ENCODE peak calls at places on chromosome 3, in six cellular contexts. P, S, N, T, K and E are unnamed samples.

GRCh38 chr3:143266936-143267335 is 147.4 kb downstream of the CHST2 start:
- DNase-seq in P (no peak), S (no peak), N (no peak), T (no peak), K (no peak), E (no peak)

GRCh38 chr3:4730734-4731133 is 237.6 kb downstream of the ITPR1 start:
- DNase-seq in P (no peak), S (no peak), N (no peak), T (no peak), K (no peak), E (no peak)

GRCh38 chr3:16496008-16496407 is 17.5 kb downstream of the RFTN1 start:
- DNase-seq in P (no peak), S (no peak), N (no peak), T (no peak), K (no peak), E (no peak)

GRCh38 chr3:171694888-171695287 is 115.4 kb downstream of the PLD1 start:
- DNase-seq in P (no peak), S (no peak), N (no peak), T (no peak), K (no peak), E (no peak)

GRCh38 chr3:35829499-35829898 is 190.2 kb downstream of the ARPP21 start:
- DNase-seq in P (no peak), S (peak; percentile 37), N (no peak), T (no peak), K (no peak), E (no peak)

GRCh38 chr3:112519424-112520001 is 20.2 kb upstream of the BTLA start:
- DNase-seq in P (peak; percentile 29), S (peak; percentile 88), N (no peak), T (no peak), K (no peak), E (no peak)

GRCh38 chr3:196341142-196341541 is 3.0 kb upstream of the TM4SF19 start:
- DNase-seq in P (no peak), S (peak; percentile 61), N (no peak), T (no peak), K (no peak), E (no peak)

GRCh38 chr3:174541708-174542107 is 317.4 kb upstream of the NAALADL2 start:
- DNase-seq in P (no peak), S (peak; percentile 5), N (no peak), T (no peak), K (no peak), E (no peak)

GRCh38 chr3:115397433-115397832 is 225.9 kb upstream of the GAP43 start:
- DNase-seq in P (no peak), S (no peak), N (no peak), T (no peak), K (no peak), E (no peak)

GRCh38 chr3:98343647-98344507 is 9.8 kb upstream of the OR5K4 start:
- DNase-seq in P (no peak), S (peak; percentile 35), N (no peak), T (no peak), K (no peak), E (peak; percentile 82)

GRCh38 chr3:23938657-23939056 is 6.4 kb upstream of the NR1D2 start:
- DNase-seq in P (no peak), S (no peak), N (no peak), T (no peak), K (no peak), E (no peak)

GRCh38 chr3:38454179-38454883 is 641 bp downstream of the ACVR2B start:
- DNase-seq in P (no peak), S (peak; percentile 37), N (no peak), T (peak; percentile 67), K (peak; percentile 62), E (no peak)

GRCh38 chr3:100106094-100106493 is 8.2 kb downstream of the FILIP1L start:
- DNase-seq in P (no peak), S (no peak), N (no peak), T (no peak), K (no peak), E (no peak)

DNA sequence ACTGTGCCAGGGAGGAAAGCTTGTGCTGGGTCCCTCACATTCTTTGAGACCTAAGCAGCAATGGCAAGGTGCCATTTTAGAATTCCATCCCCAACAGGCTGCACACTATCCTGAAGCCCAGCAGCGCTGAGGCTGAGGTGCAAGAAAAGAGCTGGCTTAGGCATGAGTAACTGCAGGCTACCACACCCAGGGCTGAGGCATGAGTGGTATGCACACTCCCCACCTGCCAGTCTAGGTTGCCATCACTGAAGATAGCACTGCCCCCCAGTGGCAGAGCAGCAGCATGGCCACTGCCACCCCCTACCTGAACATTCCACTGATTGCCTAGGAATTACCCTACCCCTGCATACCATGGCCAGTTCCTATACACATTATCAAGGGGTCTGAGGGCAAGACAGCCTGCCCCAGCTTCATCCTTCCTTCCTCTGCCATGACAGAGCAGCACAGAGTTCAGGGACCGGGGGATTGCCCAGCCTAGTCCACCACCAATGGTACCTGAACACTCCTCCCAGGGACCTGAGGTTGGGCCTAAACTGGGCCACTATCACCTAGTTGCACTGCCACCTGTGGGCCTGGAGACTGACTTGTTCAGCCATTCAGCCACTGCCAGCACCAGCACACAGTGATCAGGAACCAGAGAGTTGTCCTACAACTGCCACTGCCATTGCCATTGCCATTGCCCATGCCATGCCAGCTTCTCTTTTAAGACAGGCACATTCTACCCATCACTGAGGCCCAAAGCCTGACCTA is 129.8 kb downstream of the SATB1 start:
- DNase-seq in P (peak; percentile 37), S (peak; percentile 66), N (no peak), T (no peak), K (no peak), E (peak; percentile 79)
- H3K4me3 ChIP-seq in P (no peak overlapping the region), S (no peak overlapping the region), N (no peak overlapping the region), T (no peak overlapping the region), K (no peak overlapping the region), E (no peak overlapping the region)

GRCh38 chr3:32899265-32899664 is 52.2 kb upstream of the CCR4 start:
- DNase-seq in P (no peak), S (no peak), N (no peak), T (no peak), K (no peak), E (no peak)

GRCh38 chr3:32897981-32898623 is 53.3 kb upstream of the CCR4 start:
- DNase-seq in P (no peak), S (no peak), N (no peak), T (no peak), K (no peak), E (no peak)

GRCh38 chr3:32895701-32896100 is 55.7 kb upstream of the CCR4 start:
- DNase-seq in P (no peak), S (no peak), N (no peak), T (no peak), K (no peak), E (no peak)

GRCh38 chr3:32896143-32896542 is 55.3 kb upstream of the CCR4 start:
- DNase-seq in P (no peak), S (no peak), N (no peak), T (no peak), K (no peak), E (no peak)

GRCh38 chr3:32897202-32897601 is 54.2 kb upstream of the CCR4 start:
- DNase-seq in P (no peak), S (no peak), N (no peak), T (no peak), K (no peak), E (no peak)
- H3K4me1 ChIP-seq in P (no peaks in the 10 kb centered on the region), S (peaks cover 6% of the 10 kb centered on the region), N (no peaks in the 10 kb centered on the region), T (peaks cover under 1% of the 10 kb centered on the region), K (no peaks in the 10 kb centered on the region), E (peaks cover 1% of the 10 kb centered on the region)

GRCh38 chr3:10993729-10994065 is 1.1 kb downstream of the SLC6A1 start:
- DNase-seq in P (no peak), S (peak; percentile 15), N (no peak), T (no peak), K (no peak), E (no peak)
- H3K4me3 ChIP-seq in P (no peak overlapping the region), S (no peak overlapping the region), N (peak overlapping the region; percentile 67), T (peak overlapping the region; percentile 70), K (no peak overlapping the region), E (peak overlapping the region; percentile 46)

GRCh38 chr3:13043656-13044055 is 29.6 kb downstream of the IQSEC1 start:
- DNase-seq in P (no peak), S (no peak), N (no peak), T (no peak), K (no peak), E (no peak)

GRCh38 chr3:13045904-13046568 is 27.2 kb downstream of the IQSEC1 start:
- DNase-seq in P (no peak), S (no peak), N (no peak), T (no peak), K (no peak), E (no peak)

GRCh38 chr3:13042932-13043275 is 30.3 kb downstream of the IQSEC1 start:
- DNase-seq in P (no peak), S (no peak), N (no peak), T (no peak), K (no peak), E (no peak)

GRCh38 chr3:13045245-13045903 is 27.9 kb downstream of the IQSEC1 start:
- DNase-seq in P (no peak), S (no peak), N (no peak), T (no peak), K (no peak), E (no peak)

DNA sequence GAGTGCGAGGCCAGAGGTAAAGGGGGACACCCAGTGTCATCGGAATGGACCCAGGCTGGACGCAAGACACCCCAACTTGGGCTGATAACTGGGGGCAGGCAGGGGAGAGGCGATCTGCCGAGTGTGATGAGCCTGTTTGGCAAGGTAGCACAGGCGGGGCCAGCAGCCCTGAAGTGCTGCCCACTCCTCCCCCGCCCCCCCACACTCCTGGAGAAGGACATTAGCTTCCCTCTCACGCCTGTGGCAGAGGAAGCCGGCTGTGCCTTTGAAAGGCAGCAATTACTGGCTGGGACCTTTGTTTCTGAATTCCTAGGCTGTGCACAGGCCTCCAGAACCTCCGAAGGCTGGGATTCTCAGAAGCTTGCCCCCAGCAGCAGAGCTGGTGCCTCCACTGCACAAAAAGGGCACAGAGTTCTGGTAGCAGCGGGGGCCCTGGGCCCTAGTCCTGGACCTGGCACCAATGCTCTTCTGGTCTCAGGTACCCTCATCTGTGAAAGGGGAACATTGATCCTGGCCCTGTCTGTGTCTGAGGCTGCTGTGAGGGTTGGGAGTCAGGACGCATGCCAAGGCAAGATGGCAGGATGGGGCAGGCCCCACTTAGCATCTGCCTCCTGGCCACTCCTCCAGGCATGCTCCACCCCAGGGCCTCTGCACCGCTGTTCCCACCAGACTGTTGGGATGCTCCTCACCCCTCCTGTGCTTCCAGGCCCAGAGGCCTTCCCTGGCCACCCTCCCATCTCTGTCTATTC is 28.6 kb downstream of the IQSEC1 start:
- DNase-seq in P (no peak), S (no peak), N (no peak), T (no peak), K (no peak), E (no peak)
- H3K4me1 ChIP-seq in P (peaks cover 25% of the 10 kb centered on the region), S (peaks cover 2% of the 10 kb centered on the region), N (no peaks in the 10 kb centered on the region), T (no peaks in the 10 kb centered on the region), K (peaks cover 7% of the 10 kb centered on the region), E (no peaks in the 10 kb centered on the region)